ENCODE peak calls at places on chromosomes 4 and X, in five cellular contexts. One of them, this sample, is unnamed.

GRCh38 chr4:85658766-85659439 is 184.0 kb downstream of the ARHGAP24 start:
- DNase-seq in body of pancreas: no peak
- DNase-seq in cardiac muscle cell: peak
- DNase-seq in neural progenitor cell: no peak
- DNase-seq in fibroblast of lung: no peak
- DNase-seq in this sample: no peak

GRCh38 chrX:41692162-41692749 is 3.5 kb downstream of the GPR34 start:
- DNase-seq in cardiac muscle cell: peak
- DNase-seq in fibroblast of lung: peak
- DNase-seq in neural progenitor cell: no peak
- DNase-seq in body of pancreas: no peak
- DNase-seq in this sample: no peak

GRCh38 chr4:39729557-39729956 is 31.6 kb downstream of the UBE2K start:
- DNase-seq in body of pancreas: no peak
- DNase-seq in cardiac muscle cell: peak
- DNase-seq in neural progenitor cell: no peak
- DNase-seq in fibroblast of lung: peak
- DNase-seq in this sample: no peak

GRCh38 chr4:139918994-139919393 is 235.0 kb downstream of the MAML3 start:
- DNase-seq in neural progenitor cell: no peak
- DNase-seq in cardiac muscle cell: no peak
- DNase-seq in body of pancreas: no peak
- DNase-seq in fibroblast of lung: no peak
- DNase-seq in this sample: no peak

GRCh38 chrX:129360175-129360574 is 163.1 kb downstream of the SMARCA1 start:
- DNase-seq in fibroblast of lung: peak
- DNase-seq in cardiac muscle cell: peak
- DNase-seq in body of pancreas: peak
- DNase-seq in neural progenitor cell: peak
- DNase-seq in this sample: peak

GRCh38 chr4:145868637-145869409 is 69.8 kb downstream of the ZNF827 start:
- DNase-seq in cardiac muscle cell: peak
- DNase-seq in neural progenitor cell: no peak
- DNase-seq in body of pancreas: no peak
- DNase-seq in fibroblast of lung: peak
- DNase-seq in this sample: no peak

GRCh38 chr4:61661960-61662359 is 461.8 kb downstream of the ADGRL3 start:
- DNase-seq in body of pancreas: no peak
- DNase-seq in neural progenitor cell: no peak
- DNase-seq in cardiac muscle cell: no peak
- DNase-seq in fibroblast of lung: no peak
- DNase-seq in this sample: no peak

GRCh38 chr4:75248770-75249467 is 265.3 kb downstream of the RCHY1 start:
- DNase-seq in cardiac muscle cell: peak
- DNase-seq in neural progenitor cell: no peak
- DNase-seq in body of pancreas: no peak
- DNase-seq in fibroblast of lung: no peak
- DNase-seq in this sample: no peak

GRCh38 chrX:53093177-53093655 is 726 bp upstream of the KANTR start:
- DNase-seq in neural progenitor cell: peak
- DNase-seq in body of pancreas: peak
- DNase-seq in cardiac muscle cell: peak
- DNase-seq in fibroblast of lung: peak
- DNase-seq in this sample: peak

GRCh38 chr4:16140520-16141249 is 56.9 kb upstream of the PROM1 start:
- DNase-seq in fibroblast of lung: peak
- DNase-seq in body of pancreas: peak
- DNase-seq in cardiac muscle cell: peak
- DNase-seq in neural progenitor cell: no peak
- DNase-seq in this sample: no peak

GRCh38 chr4:7638984-7639789 is 204.5 kb upstream of the PSAPL1 start:
- DNase-seq in body of pancreas: no peak
- DNase-seq in fibroblast of lung: no peak
- DNase-seq in cardiac muscle cell: no peak
- DNase-seq in neural progenitor cell: no peak
- DNase-seq in this sample: no peak

GRCh38 chr4:123621072-123621705 is 224.6 kb downstream of the SPRY1 start:
- DNase-seq in neural progenitor cell: no peak
- DNase-seq in cardiac muscle cell: peak
- DNase-seq in fibroblast of lung: no peak
- DNase-seq in body of pancreas: no peak
- DNase-seq in this sample: no peak

GRCh38 chr4:150974750-150975149 is 40.3 kb downstream of the LRBA start:
- DNase-seq in cardiac muscle cell: no peak
- DNase-seq in fibroblast of lung: no peak
- DNase-seq in neural progenitor cell: no peak
- DNase-seq in body of pancreas: no peak
- DNase-seq in this sample: no peak

GRCh38 chrX:84216406-84216805 is 28.4 kb upstream of the RPS6KA6 start:
- DNase-seq in neural progenitor cell: no peak
- DNase-seq in fibroblast of lung: no peak
- DNase-seq in cardiac muscle cell: no peak
- DNase-seq in body of pancreas: no peak
- DNase-seq in this sample: no peak

GRCh38 chr4:88062843-88063242 is 55.4 kb downstream of the PKD2 start:
- DNase-seq in neural progenitor cell: no peak
- DNase-seq in cardiac muscle cell: no peak
- DNase-seq in fibroblast of lung: no peak
- DNase-seq in body of pancreas: no peak
- DNase-seq in this sample: no peak

GRCh38 chrX:103442536-103442901 is 66.2 kb downstream of the BEX3 start:
- DNase-seq in fibroblast of lung: peak
- DNase-seq in cardiac muscle cell: peak
- DNase-seq in body of pancreas: no peak
- DNase-seq in neural progenitor cell: no peak
- DNase-seq in this sample: no peak

GRCh38 chr4:168805341-168805740 is 204.7 kb downstream of the CBR4 start:
- DNase-seq in fibroblast of lung: peak
- DNase-seq in cardiac muscle cell: peak
- DNase-seq in body of pancreas: no peak
- DNase-seq in neural progenitor cell: no peak
- DNase-seq in this sample: no peak

GRCh38 chr4:71151054-71151453 is 157.6 kb downstream of the DCK start:
- DNase-seq in body of pancreas: no peak
- DNase-seq in fibroblast of lung: peak
- DNase-seq in neural progenitor cell: no peak
- DNase-seq in cardiac muscle cell: no peak
- DNase-seq in this sample: no peak

GRCh38 chr4:152454398-152455011 is 81.4 kb downstream of the FBXW7 start:
- DNase-seq in body of pancreas: no peak
- DNase-seq in cardiac muscle cell: peak
- DNase-seq in fibroblast of lung: peak
- DNase-seq in neural progenitor cell: no peak
- DNase-seq in this sample: no peak

GRCh38 chr4:18691431-18692200 is 670.1 kb upstream of the LCORL start:
- DNase-seq in fibroblast of lung: no peak
- DNase-seq in body of pancreas: no peak
- DNase-seq in neural progenitor cell: peak
- DNase-seq in cardiac muscle cell: no peak
- DNase-seq in this sample: no peak

GRCh38 chr4:14646831-14647230 is 355.4 kb upstream of the CPEB2 start:
- DNase-seq in cardiac muscle cell: peak
- DNase-seq in neural progenitor cell: no peak
- DNase-seq in fibroblast of lung: peak
- DNase-seq in body of pancreas: no peak
- DNase-seq in this sample: no peak

GRCh38 chr4:99594818-99595217 is 20.2 kb downstream of the MTTP start:
- DNase-seq in fibroblast of lung: no peak
- DNase-seq in body of pancreas: no peak
- DNase-seq in neural progenitor cell: no peak
- DNase-seq in cardiac muscle cell: no peak
- DNase-seq in this sample: no peak

GRCh38 chrX:2550288-2551020 is 49.7 kb upstream of the DHRSX start:
- DNase-seq in cardiac muscle cell: no peak
- DNase-seq in neural progenitor cell: no peak
- DNase-seq in fibroblast of lung: no peak
- DNase-seq in body of pancreas: no peak
- DNase-seq in this sample: no peak

GRCh38 chrX:123087326-123087725 is 96.8 kb upstream of the GRIA3 start:
- DNase-seq in body of pancreas: no peak
- DNase-seq in cardiac muscle cell: no peak
- DNase-seq in fibroblast of lung: no peak
- DNase-seq in neural progenitor cell: no peak
- DNase-seq in this sample: no peak

GRCh38 chrX:43328358-43328946 is 327.6 kb upstream of the MAOA start:
- DNase-seq in cardiac muscle cell: no peak
- DNase-seq in body of pancreas: no peak
- DNase-seq in neural progenitor cell: no peak
- DNase-seq in fibroblast of lung: no peak
- DNase-seq in this sample: peak

DNA sequence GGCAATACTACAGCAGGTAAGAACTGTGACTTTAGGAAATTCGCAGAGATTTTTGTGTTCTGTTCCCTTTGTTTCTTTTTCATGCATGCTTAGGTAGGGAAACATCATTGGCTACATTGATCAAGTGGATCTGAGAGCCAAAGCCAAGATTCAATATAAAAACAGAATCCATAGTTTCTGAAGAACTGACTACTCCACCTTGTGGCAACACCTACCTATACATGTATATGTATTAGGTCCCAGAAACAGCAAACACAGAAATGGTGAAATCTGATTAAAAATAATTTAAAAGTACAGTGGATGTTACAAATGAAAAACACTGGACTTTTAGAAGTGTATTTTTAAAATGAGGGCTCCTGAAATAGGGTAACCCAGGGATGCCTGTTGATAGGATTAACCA is 322.6 kb upstream of the MAOA start:
- DNase-seq in cardiac muscle cell: peak
- DNase-seq in body of pancreas: no peak
- DNase-seq in fibroblast of lung: no peak
- DNase-seq in neural progenitor cell: no peak
- DNase-seq in this sample: no peak
- TF ChIP-seq CTCF in cardiac muscle cell: no peak
- TF ChIP-seq CTCF in body of pancreas: peak
- TF ChIP-seq CTCF in fibroblast of lung: no peak
- TF ChIP-seq CTCF in neural progenitor cell: peak
- TF ChIP-seq CTCF in this sample: no peak

GRCh38 chr4:110364911-110365520 is 110.9 kb upstream of the ENPEP start:
- DNase-seq in body of pancreas: no peak
- DNase-seq in neural progenitor cell: no peak
- DNase-seq in fibroblast of lung: no peak
- DNase-seq in cardiac muscle cell: peak
- DNase-seq in this sample: no peak
- H3K4me3 ChIP-seq in body of pancreas: no peak
- H3K4me3 ChIP-seq in neural progenitor cell: no peak
- H3K4me3 ChIP-seq in fibroblast of lung: no peak
- H3K4me3 ChIP-seq in cardiac muscle cell: no peak
- H3K4me3 ChIP-seq in this sample: no peak

GRCh38 chr4:56907489-56908205 is at the start of gene REST:
- DNase-seq in neural progenitor cell: peak
- DNase-seq in body of pancreas: peak
- DNase-seq in fibroblast of lung: peak
- DNase-seq in cardiac muscle cell: peak
- DNase-seq in this sample: peak

GRCh38 chr4:56909083-56909981 is 1.6 kb downstream of the REST start:
- DNase-seq in body of pancreas: peak
- DNase-seq in neural progenitor cell: peak
- DNase-seq in cardiac muscle cell: peak
- DNase-seq in fibroblast of lung: peak
- DNase-seq in this sample: peak

GRCh38 chr4:56907009-56907408 is 691 bp upstream of the REST start:
- DNase-seq in body of pancreas: peak
- DNase-seq in fibroblast of lung: no peak
- DNase-seq in neural progenitor cell: peak
- DNase-seq in cardiac muscle cell: no peak
- DNase-seq in this sample: no peak

GRCh38 chr4:56906534-56906933 is 1.2 kb upstream of the REST start:
- DNase-seq in body of pancreas: no peak
- DNase-seq in neural progenitor cell: no peak
- DNase-seq in fibroblast of lung: no peak
- DNase-seq in cardiac muscle cell: peak
- DNase-seq in this sample: no peak

DNA sequence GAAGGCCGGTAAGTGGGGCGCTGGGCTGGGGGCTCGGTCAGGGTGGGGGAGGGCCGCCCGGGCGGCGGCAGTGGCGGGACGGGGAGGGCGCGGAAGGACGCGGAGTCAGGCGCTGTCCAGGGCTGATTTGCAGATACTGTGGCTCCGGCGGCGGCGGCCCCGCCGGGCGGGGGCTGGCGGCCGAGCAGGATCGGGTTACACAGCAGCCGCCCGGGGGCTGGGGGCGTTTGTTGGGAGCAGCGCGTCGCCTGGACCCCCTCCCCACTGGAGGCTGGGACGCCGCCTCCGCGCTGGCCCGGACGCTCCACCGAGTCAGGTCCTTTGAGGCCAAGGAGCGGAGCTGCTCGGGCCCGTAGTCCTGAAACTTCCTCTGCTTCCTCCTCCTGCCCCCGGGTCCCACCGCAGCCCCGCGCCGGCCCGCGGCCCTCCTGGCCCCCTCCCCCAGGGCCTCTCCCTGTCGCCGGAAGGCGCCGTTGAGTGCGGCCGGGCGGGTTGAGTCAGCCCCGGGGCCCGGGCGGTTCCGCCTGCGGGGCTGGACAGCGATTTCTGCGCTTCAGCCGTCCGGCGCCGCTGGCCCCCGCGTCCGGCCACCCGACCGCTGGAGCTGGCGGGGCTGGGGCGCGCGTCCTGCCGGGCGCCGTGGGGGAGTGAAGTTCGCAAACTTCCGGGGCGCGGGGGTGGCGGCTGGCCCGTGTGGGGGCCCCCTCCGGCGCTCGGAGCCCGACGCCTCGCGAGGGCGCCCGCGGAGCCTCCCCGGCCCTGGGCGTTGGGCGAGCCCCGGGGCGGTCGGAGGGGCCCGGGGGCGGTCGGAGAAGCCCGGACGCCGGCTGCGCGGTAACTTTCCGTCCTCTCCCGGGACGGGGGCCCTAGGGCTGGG is 744 bp downstream of the REST start:
- DNase-seq in cardiac muscle cell: peak
- DNase-seq in fibroblast of lung: peak
- DNase-seq in neural progenitor cell: peak
- DNase-seq in body of pancreas: peak
- DNase-seq in this sample: peak
- TF ChIP-seq CTCF in cardiac muscle cell: no peak
- TF ChIP-seq CTCF in fibroblast of lung: no peak
- TF ChIP-seq CTCF in neural progenitor cell: no peak
- TF ChIP-seq CTCF in body of pancreas: no peak
- TF ChIP-seq CTCF in this sample: no peak

GRCh38 chrX:9147631-9148189 is 113.8 kb upstream of the FAM9B start:
- DNase-seq in body of pancreas: no peak
- DNase-seq in fibroblast of lung: no peak
- DNase-seq in neural progenitor cell: peak
- DNase-seq in cardiac muscle cell: no peak
- DNase-seq in this sample: no peak
- H3K4me3 ChIP-seq in body of pancreas: no peak
- H3K4me3 ChIP-seq in fibroblast of lung: no peak
- H3K4me3 ChIP-seq in neural progenitor cell: no peak
- H3K4me3 ChIP-seq in cardiac muscle cell: no peak
- H3K4me3 ChIP-seq in this sample: no peak

DNA sequence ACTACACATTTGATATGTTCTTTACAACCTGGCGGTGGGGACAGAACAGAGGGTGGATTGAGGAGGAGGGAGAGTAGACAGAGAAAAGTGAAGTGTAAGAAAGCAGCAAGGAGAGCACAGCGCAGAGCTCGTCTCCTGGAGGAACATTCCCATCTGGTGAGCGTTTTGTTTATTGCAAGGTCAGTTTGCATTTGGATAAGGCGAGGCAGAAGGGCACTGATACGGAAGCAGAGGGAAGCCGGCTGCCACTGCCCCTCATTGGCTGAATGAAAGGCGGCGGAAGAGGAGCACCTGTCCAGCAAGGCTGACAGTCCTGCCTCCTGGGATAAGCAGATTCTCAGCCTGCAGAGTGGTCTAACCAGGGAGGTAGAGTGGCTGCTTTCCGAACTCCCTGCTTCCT is 83.2 kb downstream of the GPR143 start:
- DNase-seq in neural progenitor cell: peak
- DNase-seq in body of pancreas: peak
- DNase-seq in cardiac muscle cell: peak
- DNase-seq in fibroblast of lung: peak
- DNase-seq in this sample: peak
- TF ChIP-seq CTCF in neural progenitor cell: peak
- TF ChIP-seq CTCF in body of pancreas: peak
- TF ChIP-seq CTCF in cardiac muscle cell: peak
- TF ChIP-seq CTCF in fibroblast of lung: peak
- TF ChIP-seq CTCF in this sample: no peak

This sample was measured in testis.